ENCODE peak calls at places on chromosomes 13 and 19, in five cellular contexts. F is heart right ventricle, P is lower leg skin, I is endothelial cell, Q is cardiac muscle cell. L is an unnamed sample.

GRCh38 chr13:114044486-114044885 is 70.6 kb upstream of the C13orf46 start:
- DNase-seq in F (no peak), P (no peak), I (no peak), Q (no peak), L (no peak)

GRCh38 chr19:5903054-5903501 is 512 bp downstream of the NDUFA11 start:
- DNase-seq in F (no peak), P (no peak), I (no peak), Q (peak), L (no peak)

GRCh38 chr13:100753391-100753790 is 78.8 kb upstream of the TMTC4 start:
- DNase-seq in F (no peak), P (no peak), I (no peak), Q (no peak), L (no peak)

GRCh38 chr19:44653977-44654784 is 10.5 kb downstream of the PVR start:
- DNase-seq in F (peak), P (peak), I (peak), Q (peak), L (peak)

GRCh38 chr19:40610396-40611064 is 9.4 kb downstream of the LTBP4 start:
- DNase-seq in F (peak), P (no peak), I (no peak), Q (no peak), L (no peak)

GRCh38 chr19:41888926-41889325 is 5.9 kb downstream of the ARHGEF1 start:
- DNase-seq in F (no peak), P (no peak), I (no peak), Q (no peak), L (no peak)

GRCh38 chr13:100014621-100015020 is 33.0 kb downstream of the ZIC2 start:
- DNase-seq in F (no peak), P (no peak), I (no peak), Q (no peak), L (no peak)

GRCh38 chr13:112756967-112757758 is 67.3 kb downstream of the ATP11A start:
- DNase-seq in F (no peak), P (no peak), I (no peak), Q (no peak), L (peak)

GRCh38 chr19:34482380-34483250 is 1.1 kb downstream of the WTIP start:
- DNase-seq in F (peak), P (no peak), I (peak), Q (peak), L (peak)

GRCh38 chr13:97185291-97185690 is 36.8 kb upstream of the MBNL2 start:
- DNase-seq in F (no peak), P (no peak), I (no peak), Q (no peak), L (no peak)
- TF ChIP-seq CTCF in F (no peak), P (no peak), I (no peak), Q (no peak), L (no peak)

GRCh38 chr13:30982506-30982905 is 50.0 kb downstream of the TEX26 start:
- DNase-seq in F (no peak), P (no peak), I (no peak), Q (no peak), L (no peak)

GRCh38 chr13:30985637-30986205 is 53.3 kb downstream of the TEX26 start:
- DNase-seq in F (no peak), P (no peak), I (no peak), Q (no peak), L (no peak)

GRCh38 chr13:30982911-30983310 is 50.5 kb downstream of the TEX26 start:
- DNase-seq in F (no peak), P (no peak), I (no peak), Q (no peak), L (no peak)

GRCh38 chr13:30984620-30985019 is 52.2 kb downstream of the TEX26 start:
- DNase-seq in F (no peak), P (no peak), I (no peak), Q (no peak), L (no peak)

GRCh38 chr13:30983431-30983830 is 51.0 kb downstream of the TEX26 start:
- DNase-seq in F (no peak), P (no peak), I (no peak), Q (no peak), L (no peak)
- TF ChIP-seq CTCF in F (no peak), P (no peak), I (no peak), Q (no peak), L (no peak)

DNA sequence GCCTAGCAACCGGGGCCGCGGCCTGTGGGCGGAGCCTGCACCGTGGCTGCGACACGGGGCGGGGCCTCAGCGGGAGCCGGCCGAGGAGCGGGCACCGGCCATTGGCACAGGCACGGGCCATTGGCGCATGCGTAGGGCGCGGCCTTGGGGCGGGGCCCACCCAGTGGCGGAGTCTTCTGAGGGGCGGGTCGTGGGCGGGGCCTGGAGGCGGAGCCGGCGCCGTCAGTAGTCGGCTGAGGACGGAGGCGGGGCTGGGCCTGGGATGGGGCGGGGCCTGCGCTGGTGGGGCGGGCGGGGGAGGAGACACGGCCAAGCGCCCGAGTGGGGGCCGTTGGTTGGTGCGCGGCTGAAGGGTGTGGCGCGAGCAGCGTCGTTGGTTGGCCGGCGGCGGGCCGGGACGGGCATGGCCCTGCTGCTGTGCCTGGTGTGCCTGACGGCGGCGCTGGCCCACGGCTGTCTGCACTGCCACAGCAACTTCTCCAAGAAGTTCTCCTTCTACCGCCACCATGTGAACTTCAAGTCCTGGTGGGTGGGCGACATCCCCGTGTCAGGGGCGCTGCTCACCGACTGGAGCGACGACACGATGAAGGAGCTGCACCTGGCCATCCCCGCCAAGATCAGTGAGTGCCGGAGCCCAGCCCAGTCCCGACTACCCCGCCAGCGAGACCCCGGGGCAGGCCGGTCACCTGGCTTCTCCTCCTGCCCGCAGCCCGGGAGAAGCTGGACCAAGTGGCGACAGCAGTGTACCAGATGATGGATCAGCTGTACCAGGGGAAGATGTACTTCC is at the start of gene IZUMO4:
- DNase-seq in F (peak), P (peak), I (peak), Q (peak), L (peak)
- TF ChIP-seq CTCF in F (no peak), P (no peak), I (no peak), Q (peak), L (peak)

GRCh38 chr13:108115739-108116138 is 99.6 kb downstream of the LIG4 start:
- DNase-seq in F (no peak), P (no peak), I (no peak), Q (no peak), L (no peak)

GRCh38 chr13:108120332-108120731 is 95.0 kb downstream of the LIG4 start:
- DNase-seq in F (no peak), P (no peak), I (no peak), Q (no peak), L (no peak)

DNA sequence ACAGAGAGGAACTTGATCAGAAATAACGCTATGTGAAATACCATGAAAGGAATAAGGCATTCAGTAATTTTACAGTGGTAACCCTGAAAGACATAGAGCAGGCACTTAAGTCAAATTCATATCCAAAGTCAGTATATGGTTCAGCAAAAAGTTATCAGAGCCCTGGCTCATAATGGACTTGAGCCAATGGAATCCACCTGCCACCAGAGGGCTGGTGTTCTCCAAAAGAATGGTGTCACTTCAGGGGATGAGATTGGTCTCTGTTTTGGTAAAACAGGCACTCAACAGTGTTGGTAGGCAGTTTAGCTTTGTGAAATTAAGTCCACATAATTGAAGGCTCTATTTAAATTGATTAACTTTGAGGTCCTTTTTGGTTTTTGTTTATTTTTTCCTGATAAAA is 93.9 kb downstream of the LIG4 start:
- DNase-seq in F (no peak), P (no peak), I (no peak), Q (no peak), L (no peak)
- TF ChIP-seq CTCF in F (no peak), P (no peak), I (peak), Q (no peak), L (no peak)

GRCh38 chr19:46578450-46578849 is 22.7 kb upstream of the CALM3 start:
- DNase-seq in F (no peak), P (no peak), I (no peak), Q (no peak), L (no peak)

GRCh38 chr19:46580247-46580646 is 20.9 kb upstream of the CALM3 start:
- DNase-seq in F (no peak), P (no peak), I (no peak), Q (no peak), L (no peak)

GRCh38 chr19:46573679-46574522 is 27.2 kb upstream of the CALM3 start:
- DNase-seq in F (no peak), P (no peak), I (no peak), Q (no peak), L (no peak)

GRCh38 chr19:46574533-46574932 is 26.6 kb upstream of the CALM3 start:
- DNase-seq in F (no peak), P (no peak), I (no peak), Q (no peak), L (no peak)

DNA sequence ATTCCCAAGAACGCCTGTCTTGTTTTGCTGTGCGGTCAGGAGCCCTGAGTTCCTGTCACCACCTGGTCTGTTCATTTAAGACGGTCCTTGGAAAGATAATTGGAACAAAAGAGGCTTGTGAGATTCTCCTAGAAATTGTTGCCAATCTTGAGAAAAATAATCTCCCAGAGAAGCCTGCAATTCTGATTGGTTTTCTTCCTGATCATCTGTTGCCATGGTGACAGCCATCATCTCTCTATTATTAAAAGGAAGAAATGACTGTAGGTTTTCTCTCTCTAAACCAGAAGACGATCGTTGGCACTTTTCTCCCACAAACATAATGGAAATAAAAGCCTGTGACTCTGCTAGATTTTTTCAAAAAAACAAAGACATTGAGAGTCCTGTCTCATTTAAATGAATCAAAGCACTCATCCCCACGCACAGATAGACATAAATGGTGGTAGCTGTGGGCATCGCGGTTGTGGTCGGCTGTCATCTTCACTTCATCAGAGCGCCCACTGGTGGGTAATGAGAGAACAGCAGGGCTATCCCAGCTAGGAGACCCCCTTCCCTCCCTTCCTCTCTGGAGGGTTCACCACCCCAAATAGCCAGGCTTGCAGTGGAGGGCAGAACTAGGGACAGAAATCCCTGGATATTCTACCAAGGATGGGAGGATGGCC is 21.7 kb upstream of the CALM3 start:
- DNase-seq in F (no peak), P (no peak), I (peak), Q (peak), L (peak)
- TF ChIP-seq CTCF in F (no peak), P (no peak), I (peak), Q (peak), L (peak)

GRCh38 chr19:38143847-38144246 is 80.2 kb downstream of the DPF1 start:
- DNase-seq in F (no peak), P (no peak), I (no peak), Q (no peak), L (no peak)
- TF ChIP-seq CTCF in F (no peak), P (no peak), I (no peak), Q (peak), L (peak)

GRCh38 chr13:23918208-23918607 is 20.9 kb upstream of the C1QTNF9B start:
- DNase-seq in F (no peak), P (no peak), I (no peak), Q (no peak), L (no peak)

GRCh38 chr13:23919006-23919405 is 21.7 kb upstream of the C1QTNF9B start:
- DNase-seq in F (no peak), P (no peak), I (no peak), Q (no peak), L (no peak)

GRCh38 chr13:23909606-23910005 is 12.3 kb upstream of the C1QTNF9B start:
- DNase-seq in F (no peak), P (no peak), I (no peak), Q (no peak), L (no peak)

DNA sequence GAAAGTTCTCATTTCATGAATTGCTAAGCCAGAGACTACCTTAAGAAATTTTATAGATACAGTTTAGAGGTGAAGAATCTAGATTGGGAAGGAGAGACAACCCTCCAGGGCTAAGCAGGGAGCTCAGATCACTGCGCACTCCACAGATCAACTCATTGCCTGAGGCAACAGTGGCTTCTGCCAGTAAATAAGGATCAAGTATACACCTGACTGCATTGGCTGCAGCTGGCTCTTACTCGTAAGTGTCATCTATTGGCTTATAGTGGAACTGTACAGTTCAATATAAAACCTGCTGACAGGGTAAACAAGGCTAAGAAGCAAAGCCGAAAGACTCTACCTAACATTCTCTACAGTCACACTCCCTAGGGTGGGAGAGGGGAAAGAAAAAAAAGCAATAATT is 18.0 kb upstream of the C1QTNF9B start:
- DNase-seq in F (no peak), P (no peak), I (no peak), Q (no peak), L (no peak)
- TF ChIP-seq CTCF in F (no peak), P (no peak), I (no peak), Q (no peak), L (no peak)

GRCh38 chr19:17678836-17679235 is 9.3 kb downstream of the UNC13A start:
- DNase-seq in F (no peak), P (no peak), I (no peak), Q (no peak), L (no peak)

GRCh38 chr19:17682273-17682672 is 5.9 kb downstream of the UNC13A start:
- DNase-seq in F (no peak), P (no peak), I (no peak), Q (no peak), L (no peak)

GRCh38 chr19:17681505-17682125 is 6.5 kb downstream of the UNC13A start:
- DNase-seq in F (peak), P (no peak), I (peak), Q (peak), L (peak)

GRCh38 chr19:17679526-17680234 is 8.5 kb downstream of the UNC13A start:
- DNase-seq in F (no peak), P (no peak), I (no peak), Q (no peak), L (no peak)

DNA sequence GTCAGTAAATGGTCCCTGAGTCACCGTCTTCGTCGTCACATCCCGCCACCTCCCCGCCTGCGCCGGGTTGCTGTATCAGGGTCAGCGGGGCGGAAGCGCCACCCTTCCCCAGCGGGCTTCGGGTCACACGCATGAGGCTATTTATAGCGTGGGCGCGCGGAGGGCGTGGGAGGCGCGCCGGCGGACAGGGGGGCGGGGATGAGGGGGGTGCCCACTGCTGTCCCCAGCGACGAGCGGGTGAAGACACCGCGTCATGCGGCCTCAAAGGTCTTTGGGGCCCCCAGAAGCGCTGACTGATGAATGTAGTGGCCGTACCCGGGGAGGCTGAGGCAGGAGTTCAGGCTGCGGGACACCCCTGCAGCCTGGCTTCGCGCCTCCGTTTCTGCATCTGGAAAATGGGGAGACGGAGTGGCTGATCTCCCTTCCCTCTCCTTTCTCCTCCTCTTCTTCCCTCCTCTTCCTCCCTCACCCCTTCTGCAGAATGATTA is 7.9 kb downstream of the UNC13A start:
- DNase-seq in F (peak), P (peak), I (peak), Q (peak), L (peak)
- TF ChIP-seq CTCF in F (no peak), P (no peak), I (no peak), Q (no peak), L (no peak)

DNA sequence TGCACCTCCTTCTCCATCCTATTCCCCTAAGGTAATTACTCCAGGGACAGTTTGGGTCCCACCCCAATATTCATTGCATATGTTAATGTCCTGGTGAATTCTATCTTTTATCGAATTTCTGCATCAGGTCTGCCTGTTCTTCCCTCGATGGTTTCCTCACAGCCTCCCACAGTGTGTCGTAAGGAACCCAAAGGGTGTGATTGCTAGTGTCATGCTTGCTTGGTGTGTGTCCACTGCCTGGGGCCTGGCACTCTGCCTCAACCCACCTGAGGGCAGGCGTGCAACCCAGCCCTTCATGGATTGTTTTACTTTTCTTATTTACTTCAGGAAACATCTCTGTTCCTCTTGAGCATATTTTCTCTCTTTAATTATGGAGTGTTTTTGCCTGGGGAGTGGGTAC is 60.2 kb upstream of the CYSLTR2 start:
- DNase-seq in F (no peak), P (no peak), I (no peak), Q (no peak), L (no peak)
- TF ChIP-seq CTCF in F (no peak), P (no peak), I (no peak), Q (no peak), L (no peak)

L was measured in neural crest cell.